ENCODE peak calls at places on chromosomes 3 and 15, in five cellular contexts. K is HCT116, I is PC-9, L is astrocyte, C is MM.1S. H is an unnamed sample.
A peak's percentile ranks its signal among the peaks of the same experiment; 100 is the strongest.

GRCh38 chr3:157582634-157582968 is 79.4 kb upstream of the VEPH1 start:
- DNase-seq in L (no peak), I (no peak), K (no peak), C (no peak), H (no peak)

GRCh38 chr3:187679638-187680396 is 9.6 kb upstream of the SST start:
- DNase-seq in L (peak; percentile 31), K (peak; percentile 64), C (peak; percentile 81), I (peak; percentile 79), H (peak; percentile 80)

GRCh38 chr3:127959041-127959440 is 44.0 kb downstream of the KBTBD12 start:
- DNase-seq in L (no peak), C (no peak), K (no peak), I (no peak), H (no peak)

GRCh38 chr3:53642211-53642610 is 147.8 kb downstream of the CACNA1D start:
- DNase-seq in K (no peak), L (no peak), C (no peak), I (no peak), H (no peak)

GRCh38 chr3:69993747-69994146 is 5.8 kb upstream of the SAMMSON start:
- DNase-seq in K (no peak), C (no peak), I (no peak), L (no peak), H (no peak)

GRCh38 chr3:112390783-112391641 is 58.1 kb downstream of the CD200 start:
- DNase-seq in L (peak; percentile 99), C (no peak), I (peak; percentile 72), K (no peak), H (peak; percentile 81)

GRCh38 chr3:71873093-71873611 is 88.2 kb upstream of the PROK2 start:
- DNase-seq in L (no peak), C (no peak), I (no peak), K (no peak), H (no peak)

GRCh38 chr3:60998855-60999254 is 252.4 kb downstream of the FHIT start:
- DNase-seq in L (no peak), C (no peak), I (no peak), K (no peak), H (no peak)

GRCh38 chr3:152031321-152031720 is 157.9 kb downstream of the SUCNR1 start:
- DNase-seq in K (no peak), L (no peak), C (no peak), I (no peak), H (no peak)

GRCh38 chr3:127339943-127340861 is 52.4 kb upstream of the PRR20G start:
- DNase-seq in K (no peak), L (no peak), I (no peak), C (peak; percentile 48), H (no peak)

GRCh38 chr15:39896837-39897236 is 23.2 kb downstream of the GPR176 start:
- DNase-seq in K (no peak), C (no peak), I (no peak), L (peak; percentile 81), H (peak; percentile 69)

GRCh38 chr3:23865595-23866396 is 51.0 kb downstream of the NKIRAS1 start:
- DNase-seq in I (peak; percentile 54), K (no peak), C (no peak), L (no peak), H (no peak)

GRCh38 chr3:31979006-31979697 is 1.9 kb downstream of the OSBPL10 start:
- DNase-seq in K (no peak), L (no peak), I (no peak), C (no peak), H (no peak)

GRCh38 chr3:36700537-36701248 is 63.7 kb downstream of the DCLK3 start:
- DNase-seq in I (peak; percentile 55), L (peak; percentile 64), K (peak; percentile 33), C (peak; percentile 44), H (peak; percentile 89)

GRCh38 chr3:190429681-190430080 is 20.0 kb downstream of the TMEM207 start:
- DNase-seq in L (peak; percentile 42), I (no peak), C (no peak), K (no peak), H (peak; percentile 72)

GRCh38 chr15:56792211-56792610 is 58.9 kb upstream of the ZNF280D start:
- DNase-seq in I (no peak), C (no peak), K (no peak), L (no peak), H (no peak)

GRCh38 chr3:15309662-15310335 is 22.6 kb downstream of the SH3BP5 start:
- DNase-seq in I (no peak), C (no peak), L (no peak), K (no peak), H (peak; percentile 33)

GRCh38 chr3:52036829-52037228 is 19.5 kb downstream of the DUSP7 start:
- DNase-seq in C (no peak), L (no peak), K (no peak), I (no peak), H (no peak)

GRCh38 chr15:56411122-56411749 is 46.0 kb downstream of the TEX9 start:
- DNase-seq in I (no peak), L (no peak), C (no peak), K (no peak), H (no peak)

GRCh38 chr15:67456677-67457529 is 64.0 kb upstream of the C15orf61 start:
- DNase-seq in K (peak; percentile 42), I (peak; percentile 58), L (peak; percentile 11), C (peak; percentile 74), H (peak; percentile 76)

GRCh38 chr15:93617443-93617842 is 528.4 kb upstream of the RGMA start:
- DNase-seq in L (no peak), I (no peak), C (no peak), K (no peak), H (no peak)

GRCh38 chr15:78339559-78339958 is 594 bp upstream of the CRABP1 start:
- DNase-seq in I (no peak), C (no peak), L (no peak), K (no peak), H (no peak)

GRCh38 chr15:78338756-78339155 is 1.4 kb upstream of the CRABP1 start:
- DNase-seq in I (no peak), L (no peak), C (no peak), K (no peak), H (no peak)

GRCh38 chr15:78341057-78341763 is 1.1 kb downstream of the CRABP1 start:
- DNase-seq in I (no peak), K (no peak), C (no peak), L (no peak), H (no peak)

GRCh38 chr15:78343431-78343830 is 3.3 kb downstream of the CRABP1 start:
- DNase-seq in K (no peak), C (no peak), L (no peak), I (no peak), H (no peak)

GRCh38 chr15:78340243-78341056 is at the start of gene CRABP1:
- DNase-seq in C (no peak), K (no peak), L (no peak), I (no peak), H (no peak)
- TF ChIP-seq EZH2 in C (no peak), K (no peak), L (peak; percentile 66), I (no peak), H (peak; percentile 20)

DNA sequence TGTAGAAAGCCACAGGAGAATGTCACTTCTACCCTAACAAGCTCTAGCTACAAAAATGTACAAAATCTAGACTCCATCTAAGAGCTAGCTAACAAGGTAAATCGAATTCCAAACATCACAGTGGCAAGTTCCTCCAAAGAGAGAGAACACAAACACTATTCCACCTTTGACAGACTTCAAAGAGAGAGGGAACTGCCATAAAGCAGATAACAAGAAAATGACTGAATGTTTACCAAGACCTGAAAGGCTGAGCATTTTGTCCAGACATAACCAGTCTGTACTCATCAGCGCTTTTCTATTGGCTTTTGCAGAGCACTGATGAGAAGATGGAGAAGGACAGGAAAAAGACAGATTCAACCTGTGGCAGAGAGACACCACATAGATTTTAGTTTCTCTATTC is 1419.6 kb upstream of the ALCAM start:
- DNase-seq in C (no peak), K (no peak), L (no peak), I (no peak), H (no peak)
- H2AFZ ChIP-seq in C (no peak overlapping the region), K (peak overlapping the region; percentile 39), L (no peak overlapping the region), I (no peak overlapping the region), H (no peak overlapping the region)

GRCh38 chr3:186385856-186386602 is 24.0 kb upstream of the DGKG start:
- DNase-seq in I (no peak), K (no peak), L (no peak), C (no peak), H (peak; percentile 19)
- H3K4me2 ChIP-seq in I (no peak overlapping the region), K (no peak overlapping the region), L (no peak overlapping the region), C (no peak overlapping the region), H (no peak overlapping the region)

GRCh38 chr3:63295806-63296205 is 17.7 kb downstream of the SYNPR start:
- DNase-seq in K (no peak), C (no peak), I (no peak), L (no peak), H (no peak)

GRCh38 chr3:63296249-63296648 is 18.1 kb downstream of the SYNPR start:
- DNase-seq in I (no peak), K (no peak), L (no peak), C (no peak), H (no peak)

GRCh38 chr3:63290686-63291085 is 12.6 kb downstream of the SYNPR start:
- DNase-seq in I (no peak), K (no peak), L (no peak), C (no peak), H (no peak)

GRCh38 chr3:63295356-63295755 is 17.2 kb downstream of the SYNPR start:
- DNase-seq in L (no peak), K (no peak), C (no peak), I (no peak), H (no peak)

DNA sequence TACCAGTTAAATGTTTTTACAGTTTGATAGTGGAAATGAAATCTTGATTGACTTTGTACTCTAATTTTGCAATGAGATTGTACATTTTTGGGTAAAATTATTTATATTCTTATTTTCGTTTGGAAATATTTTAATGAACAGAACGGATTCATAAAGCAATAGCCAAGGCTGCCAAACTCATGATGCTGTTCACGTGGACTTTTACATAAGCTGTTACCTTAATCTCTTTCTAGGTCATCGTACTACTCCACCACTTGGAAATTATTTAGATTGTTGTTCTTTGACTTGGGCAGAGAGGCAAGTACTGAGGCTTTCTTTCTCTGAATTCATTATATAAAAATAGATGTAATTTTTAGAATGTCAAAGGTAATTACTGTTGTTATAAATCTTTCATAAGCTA is 16.2 kb downstream of the SYNPR start:
- DNase-seq in L (no peak), I (no peak), K (no peak), C (no peak), H (no peak)
- TF ChIP-seq EZH2 in L (no peak), I (no peak), K (no peak), C (no peak), H (no peak)

GRCh38 chr15:64911317-64912186 is at the start of gene ANKDD1A:
- DNase-seq in C (peak; percentile 90), K (peak; percentile 26), L (no peak), I (peak; percentile 79), H (peak; percentile 75)
- H2AFZ ChIP-seq in C (peak within 1 kb of the TSS; percentile 97), K (peak within 1 kb of the TSS; percentile 97), L (peak within 1 kb of the TSS; percentile 92), I (peak within 1 kb of the TSS; percentile 81), H (peak within 1 kb of the TSS; percentile 67)

GRCh38 chr3:29764603-29765254 is 483.9 kb downstream of the RBMS3 start:
- DNase-seq in L (peak; percentile 72), I (peak; percentile 11), K (peak; percentile 16), C (no peak), H (peak; percentile 87)
- H3K4me2 ChIP-seq in L (no peak overlapping the region), I (no peak overlapping the region), K (no peak overlapping the region), C (no peak overlapping the region), H (peak overlapping the region; percentile 58)

H was measured in GM23248.